ENCODE peak calls at places on chromosomes 7 and 10, in six cellular contexts. K is heart right ventricle, E is Panc1, L is lower lobe of right lung, O is hepatocyte, A is PC-9. N is an unnamed sample. For H3K27me3, the result is how much of the 10 kb centered on the place peaks cover.

GRCh38 chr7:104627516-104627915 is 299.1 kb downstream of the LHFPL3 start:
- DNase-seq in K (no peak), E (no peak), L (no peak), O (peak), A (peak), N (no peak)

GRCh38 chr7:29424984-29425309 is 138.7 kb upstream of the PRR15 start:
- DNase-seq in K (no peak), E (no peak), L (no peak), O (peak), A (no peak), N (no peak)

GRCh38 chr7:69920802-69921201 is 322.5 kb downstream of the AUTS2 start:
- DNase-seq in K (no peak), E (no peak), L (no peak), O (no peak), A (no peak), N (no peak)

GRCh38 chr10:89867964-89868363 is 166.6 kb downstream of the KIF20B start:
- DNase-seq in K (no peak), E (no peak), L (no peak), O (peak), A (no peak), N (peak)

GRCh38 chr7:107103369-107103768 is 58.9 kb downstream of the PRKAR2B start:
- DNase-seq in K (no peak), E (no peak), L (no peak), O (no peak), A (peak), N (peak)

GRCh38 chr10:74502963-74503608 is 323.3 kb upstream of the KAT6B start:
- DNase-seq in K (no peak), E (no peak), L (no peak), O (no peak), A (no peak), N (peak)

GRCh38 chr7:139946539-139946938 is 116.2 kb downstream of the PARP12 start:
- DNase-seq in K (no peak), E (no peak), L (no peak), O (no peak), A (no peak), N (no peak)

GRCh38 chr10:71756441-71757191 is 16.7 kb downstream of the VSIR start:
- DNase-seq in K (no peak), E (no peak), L (no peak), O (no peak), A (no peak), N (no peak)

GRCh38 chr10:96814264-96814663 is 17.8 kb upstream of the LCOR start:
- DNase-seq in K (no peak), E (no peak), L (no peak), O (no peak), A (peak), N (peak)

GRCh38 chr7:92988051-92988450 is 129.7 kb downstream of the SAMD9 start:
- DNase-seq in K (no peak), E (no peak), L (no peak), O (peak), A (peak), N (peak)

GRCh38 chr7:74482629-74483401 is 29.1 kb downstream of the GTF2IRD1 start:
- DNase-seq in K (no peak), E (peak), L (no peak), O (peak), A (peak), N (peak)

GRCh38 chr7:144028547-144028946 is 20.2 kb upstream of the OR2A5 start:
- DNase-seq in K (no peak), E (no peak), L (no peak), O (no peak), A (no peak), N (no peak)

GRCh38 chr7:144027974-144028373 is 20.8 kb upstream of the OR2A5 start:
- DNase-seq in K (no peak), E (no peak), L (no peak), O (no peak), A (no peak), N (no peak)

GRCh38 chr7:144026203-144026883 is 22.4 kb upstream of the OR2A5 start:
- DNase-seq in K (no peak), E (no peak), L (no peak), O (no peak), A (no peak), N (no peak)

GRCh38 chr7:144024213-144024612 is 24.1 kb downstream of the OR6B1 start:
- DNase-seq in K (no peak), E (no peak), L (no peak), O (no peak), A (no peak), N (no peak)

GRCh38 chr7:144027070-144027469 is 21.7 kb upstream of the OR2A5 start:
- DNase-seq in K (no peak), E (no peak), L (no peak), O (peak), A (no peak), N (no peak)
- TF ChIP-seq CTCF in K (peak), E (peak), L (peak), O (peak), A (peak), N (peak)

DNA sequence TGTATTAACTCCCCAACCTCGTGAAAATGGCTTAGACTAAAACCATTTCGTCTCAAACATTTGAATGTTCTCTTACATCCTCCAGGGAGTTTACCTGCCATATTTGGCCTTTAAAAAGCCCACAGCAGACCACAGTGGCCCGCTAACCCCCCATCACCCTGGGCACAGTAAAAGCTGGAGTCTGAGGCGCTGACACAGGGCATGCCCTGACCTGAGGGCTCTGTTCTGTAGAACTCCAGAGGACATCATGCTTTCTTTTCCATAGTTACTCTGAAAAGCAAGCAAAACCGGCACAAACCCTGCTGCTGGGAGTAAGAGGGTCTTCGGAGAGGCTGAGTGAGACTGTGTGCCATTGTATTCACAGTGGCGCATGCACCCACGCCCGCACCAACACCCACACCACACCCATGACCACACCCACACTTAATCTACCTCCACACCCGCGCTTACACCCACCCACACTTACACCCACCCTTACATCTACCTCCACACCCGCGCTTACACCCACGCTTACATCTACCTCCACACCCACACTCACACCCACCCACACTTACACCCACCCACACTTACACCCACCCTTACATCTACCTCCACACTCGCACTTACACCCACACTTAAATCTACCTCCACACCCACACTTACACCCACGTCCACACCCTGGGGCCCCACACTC is 32.1 kb downstream of the LRRC27 start:
- DNase-seq in K (no peak), E (no peak), L (peak), O (peak), A (no peak), N (no peak)
- H3K27me3 ChIP-seq in K (under half), E (under half), L (under half), O (under half), A (under half), N (under half)

DNA sequence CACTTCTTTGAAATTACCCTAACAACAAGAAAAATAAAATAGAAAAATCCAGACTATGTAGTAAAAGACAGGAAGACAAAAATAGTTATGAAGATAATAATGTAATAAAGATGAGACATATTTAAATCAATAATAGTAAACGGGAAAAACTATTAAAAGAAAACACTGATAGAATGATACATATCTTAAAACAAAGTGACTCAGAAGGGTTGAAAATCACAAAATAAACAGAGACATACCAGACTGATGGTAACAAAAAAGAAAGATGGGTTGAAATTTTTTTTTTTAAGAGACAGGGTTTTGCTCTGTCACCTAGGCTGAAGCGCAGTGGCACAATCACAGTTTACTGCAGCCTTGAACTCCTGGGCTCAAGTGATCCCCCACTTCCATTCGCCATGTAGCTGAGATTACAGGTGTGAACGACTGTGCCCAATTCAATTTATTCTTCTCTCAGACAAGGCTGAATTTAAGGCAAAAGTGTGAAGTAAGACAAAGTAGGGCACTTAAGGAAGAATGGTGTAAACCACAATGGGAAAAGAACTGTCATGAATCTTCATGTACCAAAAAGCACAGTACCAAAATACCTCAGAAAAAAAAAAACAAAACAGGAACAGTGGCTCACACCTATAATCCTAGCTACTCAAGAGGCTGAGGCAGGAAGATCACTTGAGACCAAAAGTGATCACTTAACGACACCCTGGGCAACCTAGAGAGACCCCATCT is 47.4 kb downstream of the LMBR1 start:
- DNase-seq in K (no peak), E (no peak), L (no peak), O (no peak), A (no peak), N (no peak)
- H3K27ac ChIP-seq in K (no peak), E (no peak), L (no peak), O (no peak), A (no peak), N (no peak)

DNA sequence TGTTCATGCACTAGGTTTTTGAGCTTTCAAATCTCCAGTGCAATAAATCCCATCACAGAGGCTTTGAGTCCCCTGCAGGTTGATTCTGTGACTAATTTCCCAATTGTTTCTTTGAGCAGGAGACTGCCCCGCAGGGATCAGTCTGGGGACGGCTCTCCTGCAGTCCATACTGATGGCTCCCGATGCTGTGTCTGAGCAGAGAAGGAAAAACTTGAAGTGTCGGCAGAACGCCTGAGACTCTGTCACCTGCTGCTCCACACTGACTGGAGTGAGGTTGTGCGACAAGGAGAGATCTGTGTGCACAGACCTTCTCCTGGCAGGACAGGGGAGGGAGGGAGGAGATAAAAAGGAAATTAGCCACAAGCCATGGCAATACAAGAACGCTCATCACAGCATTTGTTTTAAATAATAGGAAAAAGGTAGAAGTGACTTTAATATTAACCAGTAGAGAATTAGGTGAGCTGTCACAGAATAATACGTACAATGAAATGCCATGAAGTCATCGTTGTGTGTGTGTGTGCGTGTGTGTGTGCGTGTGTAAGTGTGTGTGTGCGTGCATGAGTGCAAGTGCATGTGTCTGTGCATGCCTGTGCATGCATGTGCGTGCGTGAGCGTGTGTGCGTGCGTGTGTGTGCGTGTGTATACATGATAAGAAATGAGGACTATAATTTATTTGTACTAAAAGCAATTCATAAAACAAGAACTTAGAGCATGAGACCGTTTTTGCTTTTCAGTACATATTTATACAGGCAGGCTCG is 38.2 kb downstream of the HTR5A start:
- DNase-seq in K (no peak), E (no peak), L (no peak), O (no peak), A (no peak), N (no peak)
- TF ChIP-seq CTCF in K (no peak), E (no peak), L (no peak), O (no peak), A (no peak), N (no peak)

GRCh38 chr10:114242235-114242634 is 3.2 kb downstream of the VWA2 start:
- DNase-seq in K (no peak), E (no peak), L (no peak), O (no peak), A (no peak), N (no peak)
- H3K27me3 ChIP-seq in K (under half), E (under half), L (under half), O (under half), A (under half), N (under half)

GRCh38 chr7:108234281-108234680 is 104.1 kb upstream of the LAMB4 start:
- DNase-seq in K (no peak), E (no peak), L (no peak), O (no peak), A (no peak), N (no peak)
- H3K27ac ChIP-seq in K (no peak), E (no peak), L (no peak), O (peak), A (peak), N (no peak)